ENCODE peak calls at places on chromosomes 16 and 17, in eight cellular contexts. F is breast epithelium, E is A549, P is sigmoid colon, S is tibial nerve, Z is lung, R is body of pancreas, T is Karpas-422. Q is an unnamed sample.
A peak's percentile ranks its signal among the peaks of the same experiment; 100 is the strongest.

GRCh38 chr17:69874220-69874670 is 200.8 kb upstream of the KCNJ16 start:
- DNase-seq in F (no peak), T (no peak), P (no peak), E (no peak), S (no peak), Z (no peak), R (no peak), Q (no peak)

GRCh38 chr16:19307587-19308241 is 22.2 kb downstream of the CLEC19A start:
- DNase-seq in Z (no peak), P (no peak), S (no peak), R (no peak), T (peak; percentile 63), E (no peak), F (no peak), Q (no peak)

GRCh38 chr17:38464723-38465419 is 36.6 kb downstream of the ARHGAP23 start:
- DNase-seq in Z (peak; percentile 76), F (peak; percentile 88), R (peak; percentile 42), P (peak; percentile 97), E (peak; percentile 81), T (no peak), S (peak; percentile 82), Q (no peak)

GRCh38 chr17:39192901-39193300 is 4.6 kb downstream of the CACNB1 start:
- DNase-seq in S (no peak), P (no peak), F (no peak), Z (no peak), E (no peak), T (no peak), R (no peak), Q (no peak)

GRCh38 chr16:67431077-67431804 is at the start of gene HSD11B2:
- DNase-seq in T (peak; percentile 60), E (peak; percentile 62), S (no peak), F (peak; percentile 41), P (no peak), R (peak; percentile 83), Z (peak; percentile 47), Q (peak; percentile 17)

GRCh38 chr17:61382796-61383688 is 16.6 kb upstream of the TBX2 start:
- DNase-seq in S (no peak), P (no peak), E (no peak), T (no peak), Z (no peak), R (no peak), F (no peak), Q (no peak)

GRCh38 chr16:56610017-56610608 is 1.7 kb downstream of the MT2A start:
- DNase-seq in T (peak; percentile 80), E (peak; percentile 75), Z (peak; percentile 58), R (peak; percentile 42), P (peak; percentile 83), S (no peak), F (peak; percentile 91), Q (peak; percentile 84)

GRCh38 chr17:66474810-66475497 is 172.5 kb downstream of the PRKCA start:
- DNase-seq in T (no peak), P (no peak), F (no peak), Z (no peak), E (no peak), R (no peak), S (no peak), Q (no peak)

GRCh38 chr17:80119271-80119791 is 17.9 kb downstream of the GAA start:
- DNase-seq in P (peak; percentile 53), E (no peak), S (no peak), Z (no peak), F (no peak), T (no peak), R (no peak), Q (no peak)

GRCh38 chr17:7897773-7898172 is 9.2 kb downstream of the CHD3 start:
- DNase-seq in F (no peak), E (peak; percentile 72), P (no peak), Z (no peak), T (no peak), R (peak; percentile 55), S (no peak), Q (no peak)

GRCh38 chr17:66578781-66579489 is 256.0 kb upstream of the CACNG5 start:
- DNase-seq in F (no peak), S (no peak), Z (no peak), P (no peak), E (no peak), T (no peak), R (no peak), Q (no peak)

GRCh38 chr17:58279016-58279671 is 1.6 kb downstream of the MPO start:
- DNase-seq in P (peak; percentile 84), S (no peak), R (peak; percentile 34), E (no peak), T (no peak), F (no peak), Z (peak; percentile 43), Q (no peak)

GRCh38 chr17:47957591-47958490 is at the start of gene PRR15L:
- DNase-seq in Z (peak; percentile 84), P (no peak), S (no peak), R (peak; percentile 96), E (no peak), T (peak; percentile 68), F (peak; percentile 71), Q (no peak)

DNA sequence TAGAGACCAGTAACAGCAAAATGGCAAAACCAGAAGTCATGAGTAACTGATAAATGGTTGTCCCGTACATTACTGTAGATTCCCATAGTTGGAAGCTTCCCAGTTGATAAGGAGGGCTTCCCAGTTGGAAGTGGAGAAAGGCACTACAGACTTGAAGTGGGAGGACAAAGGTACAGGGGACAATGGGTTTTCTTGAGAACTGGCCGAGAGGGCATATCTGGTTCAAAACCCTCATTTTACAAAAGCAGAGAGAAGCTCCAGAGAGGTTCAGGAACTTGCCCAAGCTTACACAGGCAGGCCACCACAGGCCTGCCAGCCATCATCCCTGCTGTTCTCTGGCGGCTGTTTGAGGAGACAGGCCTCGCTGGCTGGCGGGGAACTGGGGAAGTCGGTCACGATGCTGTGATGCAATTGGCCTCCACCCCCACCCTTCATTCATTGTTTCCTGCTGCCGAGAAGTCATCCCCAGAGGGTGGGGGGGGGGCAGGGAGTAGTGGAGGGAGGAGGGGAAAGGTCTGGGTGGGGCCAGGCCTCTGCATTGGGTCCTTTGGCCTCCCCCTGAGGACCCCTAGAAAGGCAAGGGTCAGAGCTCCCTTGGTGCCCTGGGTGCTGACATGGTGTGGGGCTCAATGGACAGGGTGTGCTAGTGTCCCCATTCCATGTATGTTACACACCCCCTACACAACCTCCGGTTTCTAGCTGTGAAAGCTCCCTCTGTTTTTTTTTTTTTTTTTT is 3.0 kb downstream of the UBALD2 start:
- DNase-seq in F (peak; percentile 84), Z (peak; percentile 81), R (peak; percentile 67), P (peak; percentile 93), E (no peak), S (peak; percentile 70), T (peak; percentile 70), Q (peak; percentile 85)
- H3K4me1 ChIP-seq in F (peaks cover 41% of the 10 kb centered on the region), Z (peaks cover 35% of the 10 kb centered on the region), R (peaks cover 76% of the 10 kb centered on the region), P (peaks cover 74% of the 10 kb centered on the region), E (peaks cover 25% of the 10 kb centered on the region), S (peaks cover 59% of the 10 kb centered on the region), T (peaks cover 56% of the 10 kb centered on the region), Q (peaks cover 78% of the 10 kb centered on the region)

GRCh38 chr16:84294196-84295142 is at the start of gene WFDC1:
- DNase-seq in R (no peak), E (no peak), Z (no peak), F (no peak), T (no peak), S (no peak), P (peak; percentile 80), Q (no peak)
- H3K27ac ChIP-seq in R (no peak within 1 kb of the TSS), E (peak within 1 kb of the TSS; percentile 51), Z (peak within 1 kb of the TSS; percentile 82), F (no peak within 1 kb of the TSS), T (no peak within 1 kb of the TSS), S (no peak within 1 kb of the TSS), P (peak within 1 kb of the TSS; percentile 84), Q (no peak within 1 kb of the TSS)

GRCh38 chr16:70702624-70703023 is 16.8 kb upstream of the MTSS2 start:
- DNase-seq in E (no peak), Z (no peak), T (no peak), R (no peak), P (no peak), S (no peak), F (no peak), Q (no peak)

GRCh38 chr16:70705056-70705455 is 19.2 kb upstream of the MTSS2 start:
- DNase-seq in P (no peak), Z (no peak), S (no peak), R (no peak), E (no peak), F (no peak), T (no peak), Q (no peak)

GRCh38 chr16:70703041-70703834 is 17.4 kb upstream of the MTSS2 start:
- DNase-seq in S (no peak), R (peak; percentile 51), Z (no peak), T (no peak), F (no peak), E (no peak), P (peak; percentile 94), Q (no peak)

GRCh38 chr16:70704586-70704985 is 18.7 kb upstream of the MTSS2 start:
- DNase-seq in F (no peak), Z (no peak), S (no peak), R (no peak), T (no peak), P (no peak), E (no peak), Q (no peak)

DNA sequence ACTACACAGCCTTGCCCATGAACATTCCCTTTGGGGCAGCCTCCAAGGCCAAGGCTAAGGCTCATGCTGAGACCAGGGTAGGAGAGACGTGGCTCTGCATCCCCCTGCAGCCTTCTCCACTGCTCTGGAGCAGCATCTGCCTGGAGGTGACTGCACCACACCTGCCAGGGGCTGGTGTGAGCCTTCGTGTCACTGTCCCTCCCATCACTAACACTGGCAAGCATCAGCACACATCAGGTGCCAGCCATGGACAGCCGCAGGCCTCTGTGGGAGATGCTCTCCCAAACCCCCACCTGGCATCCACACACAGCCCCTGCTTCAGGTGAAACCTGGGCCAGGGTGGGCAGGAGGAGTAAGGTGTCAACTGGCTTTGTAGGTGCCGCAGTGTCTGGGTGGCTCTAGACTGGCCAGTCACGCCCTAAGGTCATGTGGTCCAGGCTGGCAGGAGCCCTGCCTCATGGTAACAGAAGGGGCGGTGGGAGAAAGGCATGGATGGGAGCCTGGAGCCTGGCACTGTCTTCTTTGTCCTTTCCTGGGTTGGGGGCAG is 18.1 kb upstream of the MTSS2 start:
- DNase-seq in T (no peak), R (no peak), F (no peak), Z (no peak), P (no peak), E (no peak), S (no peak), Q (no peak)
- H3K4me1 ChIP-seq in T (no peaks in the 10 kb centered on the region), R (no peaks in the 10 kb centered on the region), F (peaks cover 27% of the 10 kb centered on the region), Z (peaks cover 28% of the 10 kb centered on the region), P (peaks cover 95% of the 10 kb centered on the region), E (peaks cover 71% of the 10 kb centered on the region), S (peaks cover 71% of the 10 kb centered on the region), Q (no peaks in the 10 kb centered on the region)

GRCh38 chr17:62706598-62707424 is 79.3 kb downstream of the MRC2 start:
- DNase-seq in R (no peak), P (no peak), T (no peak), S (no peak), E (no peak), F (no peak), Z (no peak), Q (no peak)

GRCh38 chr17:62705781-62706597 is 78.5 kb downstream of the MRC2 start:
- DNase-seq in P (peak; percentile 59), F (no peak), S (no peak), Z (no peak), T (no peak), R (peak; percentile 35), E (no peak), Q (no peak)

GRCh38 chr17:62704381-62704971 is 77.0 kb downstream of the MRC2 start:
- DNase-seq in E (peak; percentile 57), F (peak; percentile 56), T (no peak), P (peak; percentile 76), R (peak; percentile 49), S (no peak), Z (peak; percentile 39), Q (peak; percentile 54)

GRCh38 chr17:62703776-62704380 is 76.4 kb downstream of the MRC2 start:
- DNase-seq in T (peak; percentile 80), P (peak; percentile 87), R (peak; percentile 80), Z (peak; percentile 77), S (peak; percentile 45), E (peak; percentile 74), F (no peak), Q (peak; percentile 67)

GRCh38 chr17:62705116-62705515 is 77.6 kb downstream of the MRC2 start:
- DNase-seq in R (no peak), Z (no peak), T (no peak), S (no peak), P (peak; percentile 54), E (no peak), F (no peak), Q (no peak)
- H3K27ac ChIP-seq in R (no peak overlapping the region), Z (no peak overlapping the region), T (no peak overlapping the region), S (peak overlapping the region; percentile 66), P (peak overlapping the region; percentile 49), E (peak overlapping the region; percentile 97), F (peak overlapping the region; percentile 89), Q (no peak overlapping the region)